ENCODE peak calls at places on chromosome 13, in six cellular contexts. F, K, P, S, Z and X are unnamed samples.

GRCh38 chr13:99990045-99990977 is 8.7 kb downstream of the ZIC2 start:
- DNase-seq in F (no peak), K (no peak), P (no peak), S (no peak), Z (no peak), X (no peak)

GRCh38 chr13:49098198-49098597 is 121.9 kb upstream of the MLNR start:
- DNase-seq in F (no peak), K (no peak), P (peak), S (peak), Z (no peak), X (peak)

GRCh38 chr13:52845334-52845761 is 3.1 kb downstream of the PCDH8 start:
- DNase-seq in F (no peak), K (no peak), P (no peak), S (no peak), Z (no peak), X (peak)

GRCh38 chr13:48066310-48066989 is 28.5 kb downstream of the MED4 start:
- DNase-seq in F (no peak), K (peak), P (no peak), S (peak), Z (peak), X (peak)

GRCh38 chr13:24261566-24261965 is 47.8 kb upstream of the C1QTNF9 start:
- DNase-seq in F (no peak), K (no peak), P (no peak), S (no peak), Z (no peak), X (no peak)

GRCh38 chr13:22210134-22210930 is 539.5 kb downstream of the FGF9 start:
- DNase-seq in F (no peak), K (no peak), P (no peak), S (no peak), Z (no peak), X (no peak)

GRCh38 chr13:109207618-109208017 is 578.2 kb downstream of the MYO16 start:
- DNase-seq in F (no peak), K (no peak), P (no peak), S (no peak), Z (no peak), X (peak)

GRCh38 chr13:51977606-51978005 is 33.6 kb downstream of the ATP7B start:
- DNase-seq in F (no peak), K (no peak), P (no peak), S (no peak), Z (no peak), X (no peak)

GRCh38 chr13:110017379-110017778 is 231.0 kb upstream of the IRS2 start:
- DNase-seq in F (no peak), K (no peak), P (no peak), S (peak), Z (no peak), X (no peak)

GRCh38 chr13:110506859-110507566 is 54.5 kb downstream of the RAB20 start:
- DNase-seq in F (peak), K (no peak), P (peak), S (peak), Z (no peak), X (no peak)

GRCh38 chr13:41652735-41653361 is 195.5 kb downstream of the RGCC start:
- DNase-seq in F (peak), K (peak), P (peak), S (peak), Z (no peak), X (peak)

GRCh38 chr13:53090507-53090906 is 61.9 kb downstream of the OLFM4 start:
- DNase-seq in F (no peak), K (no peak), P (no peak), S (no peak), Z (no peak), X (no peak)

GRCh38 chr13:35475131-35475959 is 1.1 kb downstream of the MAB21L1 start:
- DNase-seq in F (no peak), K (no peak), P (peak), S (no peak), Z (no peak), X (no peak)

GRCh38 chr13:112674412-112675383 is 15.1 kb upstream of the ATP11A start:
- DNase-seq in F (no peak), K (no peak), P (no peak), S (no peak), Z (no peak), X (no peak)

GRCh38 chr13:98098511-98098910 is 44.4 kb upstream of the FARP1 start:
- DNase-seq in F (no peak), K (no peak), P (no peak), S (no peak), Z (no peak), X (no peak)

GRCh38 chr13:50129923-50130685 is 114.9 kb downstream of the KCNRG start:
- DNase-seq in F (no peak), K (no peak), P (no peak), S (peak), Z (no peak), X (peak)

GRCh38 chr13:48126944-48127814 is 32.3 kb upstream of the MED4 start:
- DNase-seq in F (peak), K (peak), P (peak), S (peak), Z (peak), X (peak)

GRCh38 chr13:70034280-70034679 is 73.3 kb upstream of the ATXN8OS start:
- DNase-seq in F (no peak), K (no peak), P (no peak), S (no peak), Z (no peak), X (no peak)

GRCh38 chr13:98041081-98041820 is 87.8 kb downstream of the IPO5 start:
- DNase-seq in F (no peak), K (no peak), P (no peak), S (no peak), Z (no peak), X (no peak)

GRCh38 chr13:19845758-19846157 is 17.7 kb downstream of the ZMYM5 start:
- DNase-seq in F (peak), K (peak), P (peak), S (peak), Z (no peak), X (peak)

GRCh38 chr13:97659602-97660001 is 225.6 kb downstream of the RAP2A start:
- DNase-seq in F (no peak), K (peak), P (peak), S (peak), Z (no peak), X (peak)

GRCh38 chr13:107866666-107867623 is 348.4 kb downstream of the LIG4 start:
- DNase-seq in F (peak), K (no peak), P (peak), S (no peak), Z (no peak), X (no peak)

GRCh38 chr13:59728896-59729545 is 434.7 kb downstream of the DIAPH3 start:
- DNase-seq in F (no peak), K (no peak), P (no peak), S (no peak), Z (no peak), X (no peak)

GRCh38 chr13:48493851-48494250 is 39.0 kb downstream of the RCBTB2 start:
- DNase-seq in F (no peak), K (no peak), P (peak), S (no peak), Z (no peak), X (no peak)

GRCh38 chr13:76512676-76513277 is 373.4 kb downstream of the KCTD12 start:
- DNase-seq in F (no peak), K (no peak), P (peak), S (peak), Z (no peak), X (peak)

GRCh38 chr13:107767119-107767518 is 448.2 kb downstream of the LIG4 start:
- DNase-seq in F (no peak), K (no peak), P (peak), S (no peak), Z (no peak), X (no peak)

GRCh38 chr13:98482476-98483444 is 94.1 kb downstream of the STK24 start:
- DNase-seq in F (no peak), K (no peak), P (peak), S (no peak), Z (no peak), X (peak)

GRCh38 chr13:105598551-105598950 is 936.9 kb downstream of the EFNB2 start:
- DNase-seq in F (no peak), K (no peak), P (no peak), S (no peak), Z (no peak), X (no peak)

GRCh38 chr13:110455941-110456340 is 105.6 kb downstream of the RAB20 start:
- DNase-seq in F (peak), K (peak), P (peak), S (peak), Z (no peak), X (peak)

GRCh38 chr13:20249913-20250312 is 17.8 kb upstream of the GJB6 start:
- DNase-seq in F (no peak), K (no peak), P (no peak), S (no peak), Z (no peak), X (no peak)

GRCh38 chr13:70391678-70392077 is 283.4 kb upstream of the KLHL1 start:
- DNase-seq in F (no peak), K (peak), P (no peak), S (no peak), Z (no peak), X (no peak)

GRCh38 chr13:50377726-50378270 is 362.6 kb downstream of the KCNRG start:
- DNase-seq in F (no peak), K (no peak), P (no peak), S (no peak), Z (no peak), X (no peak)

GRCh38 chr13:78409172-78409571 is 194.2 kb downstream of the POU4F1 start:
- DNase-seq in F (no peak), K (no peak), P (no peak), S (no peak), Z (peak), X (no peak)

GRCh38 chr13:105059786-105060185 is 1475.7 kb downstream of the EFNB2 start:
- DNase-seq in F (no peak), K (no peak), P (no peak), S (no peak), Z (no peak), X (no peak)

GRCh38 chr13:21759911-21760310 is 89.0 kb downstream of the FGF9 start:
- DNase-seq in F (no peak), K (no peak), P (no peak), S (no peak), Z (no peak), X (no peak)

GRCh38 chr13:41561179-41561578 is 103.8 kb downstream of the RGCC start:
- DNase-seq in F (no peak), K (no peak), P (no peak), S (no peak), Z (no peak), X (no peak)

DNA sequence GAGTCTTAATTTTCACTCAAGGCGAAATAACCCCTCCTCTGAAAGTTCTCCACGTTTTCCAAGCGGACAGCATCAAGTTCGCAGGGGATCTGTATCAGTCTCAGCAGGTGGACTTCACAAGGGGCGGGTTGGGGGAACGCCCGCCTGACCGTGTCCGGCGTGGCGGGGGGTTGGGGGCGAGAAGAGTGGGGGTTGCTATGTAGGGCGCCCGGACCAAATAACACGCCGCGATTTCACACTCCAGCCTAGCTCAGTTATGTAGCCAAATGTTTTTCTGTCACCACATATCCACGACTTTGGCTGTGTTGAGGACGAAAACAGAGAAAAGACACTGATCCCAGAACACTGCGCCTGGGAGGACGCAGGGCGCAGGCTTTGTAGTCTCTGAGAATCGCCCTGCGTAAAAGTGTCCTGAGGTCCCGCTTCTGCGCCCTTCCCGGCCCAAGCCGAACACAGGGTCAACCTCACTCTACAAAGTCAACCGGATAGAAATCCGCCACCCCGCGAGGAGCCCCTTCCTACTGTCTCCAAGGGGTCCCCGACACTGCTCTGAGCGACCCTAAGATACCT is 541 bp downstream of the RUBCNL start:
- DNase-seq in F (no peak), K (no peak), P (no peak), S (no peak), Z (no peak), X (no peak)
- H3K4me3 ChIP-seq in F (no peak), K (no peak), P (no peak), S (peak), Z (peak), X (peak)

DNA sequence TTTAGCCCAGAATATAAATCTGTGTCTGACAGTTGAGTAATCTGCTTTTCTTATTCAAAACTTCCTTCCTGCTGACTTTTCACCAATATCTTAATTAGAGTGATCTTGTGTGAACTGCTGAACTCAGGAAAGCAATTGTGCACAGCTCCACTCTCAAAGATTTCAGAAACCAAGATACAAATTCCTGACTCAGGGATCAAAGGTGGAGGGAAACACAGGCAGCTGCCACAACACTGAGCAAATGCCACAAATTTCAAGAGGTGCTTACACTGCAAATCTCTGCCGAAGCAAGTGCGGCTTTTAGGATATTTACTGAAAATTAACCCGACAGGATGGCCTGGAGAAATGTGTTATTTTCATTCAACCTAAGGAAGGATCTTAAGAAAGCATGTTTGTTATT is 111.4 kb downstream of the STOML3 start:
- DNase-seq in F (no peak), K (no peak), P (peak), S (no peak), Z (no peak), X (no peak)
- TF ChIP-seq MYC in F (no peak), K (no peak), P (no peak), S (no peak), Z (no peak), X (no peak)

GRCh38 chr13:37769078-37769477 is 100.5 kb downstream of the TRPC4 start:
- DNase-seq in F (no peak), K (peak), P (no peak), S (no peak), Z (no peak), X (no peak)
- TF ChIP-seq CTCF in F (peak), K (no peak), P (no peak), S (no peak), Z (no peak), X (no peak)

GRCh38 chr13:114145256-114145655 is 12.8 kb upstream of the RASA3 start:
- DNase-seq in F (no peak), K (no peak), P (no peak), S (no peak), Z (no peak), X (no peak)

GRCh38 chr13:114145722-114146121 is 13.3 kb upstream of the RASA3 start:
- DNase-seq in F (no peak), K (no peak), P (no peak), S (no peak), Z (no peak), X (no peak)

GRCh38 chr13:114147803-114148520 is 15.5 kb upstream of the RASA3 start:
- DNase-seq in F (no peak), K (no peak), P (no peak), S (no peak), Z (no peak), X (no peak)

GRCh38 chr13:114146173-114146572 is 13.8 kb upstream of the RASA3 start:
- DNase-seq in F (no peak), K (no peak), P (no peak), S (no peak), Z (no peak), X (no peak)

DNA sequence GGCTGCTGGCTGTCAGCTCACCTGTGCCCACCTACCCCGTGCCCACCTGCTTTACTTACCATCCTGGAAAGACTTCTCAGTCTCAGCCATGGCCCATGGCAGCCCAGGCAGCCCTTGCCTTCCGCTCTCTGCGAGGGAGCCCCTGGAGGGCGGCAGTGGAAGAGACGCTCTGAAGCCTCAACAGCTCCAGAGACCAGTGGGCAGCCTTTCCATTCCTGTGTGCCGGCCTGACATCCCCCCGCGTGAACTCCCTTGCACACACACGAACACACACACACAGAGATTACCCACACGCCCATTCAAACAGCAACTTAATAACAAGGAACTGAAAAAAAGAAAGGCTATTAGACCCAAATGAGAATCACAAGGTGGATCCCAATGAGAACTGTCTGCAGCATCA is 14.2 kb upstream of the RASA3 start:
- DNase-seq in F (no peak), K (no peak), P (no peak), S (no peak), Z (no peak), X (no peak)
- H3K4me3 ChIP-seq in F (no peak), K (no peak), P (no peak), S (no peak), Z (no peak), X (no peak)

DNA sequence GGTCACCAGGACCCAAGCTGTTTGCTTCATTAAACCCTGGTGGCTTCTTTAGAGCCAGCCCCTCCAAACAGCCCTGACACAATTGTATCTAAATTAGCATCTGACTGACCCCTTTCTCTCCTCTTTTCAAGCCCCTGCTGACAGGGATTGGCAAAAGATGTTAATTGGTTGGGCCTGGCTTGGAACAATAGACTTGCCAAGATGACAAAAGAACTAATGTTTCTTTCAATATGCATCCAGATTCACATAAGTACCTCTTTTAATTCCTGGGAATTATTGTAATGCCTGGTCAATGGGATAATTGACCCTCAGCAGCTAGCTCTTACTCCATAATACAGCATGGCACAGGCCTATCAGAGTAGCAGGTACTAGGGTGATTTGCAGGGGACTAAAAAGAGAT is 140.8 kb downstream of the SHISA2 start:
- DNase-seq in F (no peak), K (no peak), P (no peak), S (no peak), Z (no peak), X (no peak)
- TF ChIP-seq MYC in F (no peak), K (no peak), P (no peak), S (no peak), Z (no peak), X (no peak)

GRCh38 chr13:44072536-44072935 is 192.8 kb downstream of the LACC1 start:
- DNase-seq in F (no peak), K (no peak), P (no peak), S (no peak), Z (no peak), X (no peak)

GRCh38 chr13:44063881-44064280 is 184.2 kb downstream of the LACC1 start:
- DNase-seq in F (no peak), K (no peak), P (no peak), S (no peak), Z (no peak), X (no peak)

GRCh38 chr13:44068737-44069136 is 189.0 kb downstream of the LACC1 start:
- DNase-seq in F (no peak), K (no peak), P (peak), S (peak), Z (no peak), X (no peak)

GRCh38 chr13:44064376-44064775 is 184.7 kb downstream of the LACC1 start:
- DNase-seq in F (no peak), K (no peak), P (no peak), S (no peak), Z (no peak), X (no peak)

GRCh38 chr13:44068169-44068568 is 188.5 kb downstream of the LACC1 start:
- DNase-seq in F (no peak), K (no peak), P (no peak), S (no peak), Z (no peak), X (no peak)
- TF ChIP-seq CTCF in F (no peak), K (no peak), P (no peak), S (no peak), Z (no peak), X (no peak)

DNA sequence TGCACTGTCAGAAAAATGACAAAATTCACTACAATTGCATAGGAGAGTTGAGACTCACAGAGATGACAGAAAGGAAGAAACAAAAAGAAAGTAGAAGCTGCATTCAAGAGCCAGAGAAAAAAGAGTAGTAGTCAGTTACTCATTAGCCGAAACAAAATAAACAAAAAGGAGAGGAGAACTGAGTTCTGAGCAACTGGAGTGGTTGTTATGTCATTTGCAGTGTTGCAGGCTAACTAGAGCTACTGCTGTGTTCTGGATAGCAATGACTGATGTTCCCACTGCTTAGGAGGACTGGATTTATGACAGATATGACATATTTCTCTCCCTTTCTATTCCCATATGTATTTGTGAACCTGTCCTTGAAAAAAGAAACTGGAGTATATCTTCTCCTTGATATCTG is 482.6 kb downstream of the RFC3 start:
- DNase-seq in F (no peak), K (peak), P (no peak), S (peak), Z (no peak), X (no peak)
- H3K4me3 ChIP-seq in F (no peak), K (no peak), P (no peak), S (no peak), Z (no peak), X (no peak)